ENCODE peak calls at places on chromosomes 12 and 14, in eight cellular contexts. B is tibial artery, C is right cardiac atrium, G is GM23248, E is ovary, A is right lobe of liver, L is IMR-90, M is WERI-Rb-1. O is an unnamed sample.

GRCh38 chr14:58731465-58732330 is 93.9 kb downstream of the DACT1 start:
- DNase-seq in L (peak), B (no peak), C (no peak), M (no peak), G (peak), A (no peak), E (no peak), O (no peak)

GRCh38 chr14:23054000-23054811 is 3.1 kb downstream of the CDH24 start:
- DNase-seq in E (peak), M (peak), A (no peak), C (peak), B (peak), G (no peak), L (no peak), O (no peak)

GRCh38 chr14:75088566-75089373 is 19.3 kb downstream of the ZC2HC1C start:
- DNase-seq in G (peak), L (peak), E (no peak), B (no peak), A (no peak), C (no peak), M (peak), O (peak)

GRCh38 chr14:94139421-94139820 is 10.0 kb upstream of the IFI27L2 start:
- DNase-seq in B (no peak), A (no peak), G (no peak), C (no peak), L (no peak), M (no peak), E (no peak), O (no peak)

GRCh38 chr12:53255993-53256392 is 12.1 kb upstream of the ESPL1 start:
- DNase-seq in L (no peak), M (no peak), C (no peak), B (no peak), A (no peak), G (no peak), E (no peak), O (no peak)

GRCh38 chr12:25186788-25187397 is 8.1 kb downstream of the DNAI7 start:
- DNase-seq in A (no peak), E (no peak), M (no peak), L (peak), G (no peak), C (no peak), B (no peak), O (no peak)

GRCh38 chr12:110320548-110320947 is 39.5 kb downstream of the ATP2A2 start:
- DNase-seq in M (no peak), E (no peak), L (no peak), G (no peak), A (no peak), B (no peak), C (no peak), O (no peak)

GRCh38 chr12:43099691-43100163 is 452.3 kb downstream of the ADAMTS20 start:
- DNase-seq in B (no peak), G (peak), E (no peak), L (peak), C (no peak), M (no peak), A (no peak), O (no peak)

GRCh38 chr14:61003571-61003970 is 22.5 kb downstream of the SLC38A6 start:
- DNase-seq in A (no peak), M (no peak), L (peak), C (no peak), B (no peak), G (peak), E (no peak), O (no peak)

GRCh38 chr12:76670776-76671175 is 93.1 kb upstream of the ZDHHC17 start:
- DNase-seq in A (no peak), C (no peak), L (peak), G (peak), M (no peak), B (no peak), E (no peak), O (no peak)

GRCh38 chr14:65879218-65880009 is 466.9 kb downstream of the FUT8 start:
- DNase-seq in A (no peak), M (no peak), C (no peak), E (no peak), B (no peak), L (peak), G (peak), O (no peak)

GRCh38 chr12:21169878-21170472 is 39.0 kb downstream of the SLCO1B1 start:
- DNase-seq in C (peak), M (peak), L (peak), A (no peak), B (no peak), G (peak), E (no peak), O (no peak)

GRCh38 chr14:81062816-81063215 is 107.4 kb downstream of the TSHR start:
- DNase-seq in A (no peak), L (peak), E (no peak), C (no peak), M (peak), B (no peak), G (peak), O (no peak)

GRCh38 chr14:34227834-34228662 is 234.0 kb downstream of the SPTSSA start:
- DNase-seq in M (peak), L (peak), B (peak), G (peak), E (peak), A (peak), C (peak), O (peak)

GRCh38 chr14:93638790-93639189 is 149.5 kb downstream of the PRIMA1 start:
- DNase-seq in B (no peak), C (no peak), G (no peak), M (no peak), L (no peak), A (no peak), E (no peak), O (no peak)

GRCh38 chr14:104328607-104329006 is 190.2 kb downstream of the KIF26A start:
- DNase-seq in C (no peak), L (no peak), G (no peak), E (peak), B (no peak), A (no peak), M (no peak), O (no peak)

GRCh38 chr14:66284346-66284745 is 201.8 kb upstream of the CCDC196 start:
- DNase-seq in B (no peak), L (peak), E (no peak), C (no peak), A (no peak), M (no peak), G (peak), O (no peak)

GRCh38 chr12:53052419-53053222 is 2.8 kb downstream of the TNS2 start:
- DNase-seq in E (peak), M (no peak), G (peak), A (peak), L (peak), B (peak), C (peak), O (peak)

GRCh38 chr12:64790166-64790565 is 31.0 kb upstream of the GNS start:
- DNase-seq in L (no peak), G (no peak), M (no peak), B (no peak), C (no peak), A (no peak), E (no peak), O (no peak)

GRCh38 chr12:117111386-117112267 is 12.4 kb upstream of the TESC start:
- DNase-seq in A (no peak), C (no peak), G (no peak), B (no peak), L (no peak), M (no peak), E (no peak), O (no peak)

GRCh38 chr12:96878704-96879103 is 28.4 kb upstream of the NEDD1 start:
- DNase-seq in A (no peak), G (peak), L (peak), E (no peak), C (no peak), B (no peak), M (no peak), O (no peak)

DNA sequence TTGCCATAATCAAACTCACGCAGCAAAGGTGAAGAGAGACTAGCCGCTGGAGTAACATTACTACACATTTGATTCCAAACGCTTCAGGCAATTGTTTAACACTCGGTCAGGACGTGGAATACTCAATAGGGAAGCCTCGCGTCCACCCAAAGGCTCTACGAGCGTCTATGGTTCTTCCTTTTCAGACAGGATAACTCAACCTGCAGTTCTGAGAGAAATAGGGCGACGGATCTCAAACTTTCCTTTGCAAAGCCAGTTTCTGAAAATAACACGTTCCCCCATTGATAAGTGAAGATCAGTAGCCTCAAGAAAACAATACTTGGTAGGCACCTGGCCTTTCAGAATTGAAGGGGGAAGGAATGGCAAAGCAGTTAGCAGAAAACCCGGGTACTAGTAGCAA is 70.1 kb upstream of the USP15 start:
- DNase-seq in E (no peak), L (no peak), B (no peak), A (no peak), M (no peak), G (no peak), C (no peak), O (no peak)
- H3K4me3 ChIP-seq in E (no peak), L (no peak), B (no peak), A (no peak), M (no peak), G (no peak), C (no peak), O (no peak)

GRCh38 chr12:50926415-50926814 is 25.9 kb upstream of the HIGD1C start:
- DNase-seq in C (no peak), A (no peak), M (no peak), G (no peak), E (no peak), B (no peak), L (no peak), O (no peak)
- H3K4me3 ChIP-seq in C (peak), A (peak), M (no peak), G (no peak), E (peak), B (peak), L (no peak), O (peak)

GRCh38 chr14:68955164-68955921 is 23.8 kb downstream of the ACTN1 start:
- DNase-seq in C (peak), B (peak), E (no peak), L (peak), M (no peak), G (peak), A (no peak), O (peak)
- H3K4me3 ChIP-seq in C (no peak), B (peak), E (no peak), L (no peak), M (no peak), G (peak), A (peak), O (no peak)

GRCh38 chr14:24117179-24117578 is 2.4 kb upstream of the NRL start:
- DNase-seq in C (peak), G (no peak), L (no peak), M (no peak), B (no peak), E (peak), A (peak), O (no peak)
- H3K4me3 ChIP-seq in C (no peak), G (no peak), L (no peak), M (no peak), B (no peak), E (no peak), A (peak), O (no peak)

DNA sequence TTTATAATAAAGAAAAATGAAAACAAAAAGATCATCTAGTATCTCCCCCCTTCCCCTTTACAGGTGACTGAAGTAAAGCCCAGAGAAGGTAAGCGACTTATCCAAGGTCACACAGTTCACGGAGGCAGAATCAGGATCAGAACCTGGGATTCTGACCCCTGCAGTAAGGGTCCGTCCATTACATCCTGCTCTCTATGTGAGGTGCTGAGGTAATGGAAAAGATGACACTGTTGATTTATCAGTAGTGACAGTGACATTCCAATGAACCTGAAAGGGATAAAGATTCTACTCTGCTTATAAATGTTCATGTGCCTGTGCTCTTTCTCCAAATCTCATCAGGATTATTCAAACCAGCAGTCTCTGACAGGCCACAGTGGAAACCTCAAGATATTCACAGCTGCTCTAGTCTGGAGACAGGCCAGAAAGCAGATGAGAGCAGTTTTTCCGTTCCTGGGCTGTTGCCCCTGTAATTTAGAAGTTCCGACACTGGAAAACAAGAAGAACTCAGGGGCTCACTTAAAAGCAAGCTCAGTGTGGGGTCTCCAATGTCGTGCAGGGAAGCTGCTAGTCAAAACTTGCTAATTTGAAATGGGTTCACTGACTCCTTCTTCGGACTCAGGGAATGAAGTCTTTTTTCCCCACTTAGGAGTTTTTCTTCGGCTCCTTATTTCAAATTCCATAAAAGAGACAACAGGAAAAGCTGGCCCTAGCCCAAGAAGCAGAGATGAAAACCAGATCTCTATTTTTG is 131.7 kb upstream of the EEA1 start:
- DNase-seq in L (peak), M (no peak), E (peak), C (no peak), A (no peak), G (peak), B (no peak), O (no peak)
- H3K4me3 ChIP-seq in L (no peak), M (no peak), E (no peak), C (no peak), A (no peak), G (no peak), B (no peak), O (no peak)

GRCh38 chr14:64293976-64294671 is at the start of gene ESR2:
- DNase-seq in G (peak), B (no peak), L (peak), M (peak), C (peak), A (peak), E (peak), O (peak)

GRCh38 chr14:64294672-64295413 is 672 bp upstream of the ESR2 start:
- DNase-seq in A (peak), C (peak), M (peak), L (peak), B (peak), E (peak), G (peak), O (peak)

GRCh38 chr14:64292197-64292596 is 2.0 kb downstream of the ESR2 start:
- DNase-seq in C (no peak), G (no peak), M (no peak), B (no peak), L (no peak), E (no peak), A (no peak), O (no peak)

GRCh38 chr14:64289571-64289970 is 4.6 kb downstream of the ESR2 start:
- DNase-seq in A (no peak), E (no peak), G (no peak), B (no peak), M (no peak), L (no peak), C (no peak), O (no peak)
- H3K4me3 ChIP-seq in A (no peak), E (no peak), G (no peak), B (no peak), M (no peak), L (no peak), C (no peak), O (no peak)

GRCh38 chr12:132163041-132163910 is 19.0 kb downstream of the NOC4L start:
- DNase-seq in E (no peak), C (peak), B (no peak), G (no peak), M (no peak), A (peak), L (no peak), O (peak)
- H3K4me3 ChIP-seq in E (no peak), C (no peak), B (peak), G (peak), M (no peak), A (no peak), L (no peak), O (no peak)

DNA sequence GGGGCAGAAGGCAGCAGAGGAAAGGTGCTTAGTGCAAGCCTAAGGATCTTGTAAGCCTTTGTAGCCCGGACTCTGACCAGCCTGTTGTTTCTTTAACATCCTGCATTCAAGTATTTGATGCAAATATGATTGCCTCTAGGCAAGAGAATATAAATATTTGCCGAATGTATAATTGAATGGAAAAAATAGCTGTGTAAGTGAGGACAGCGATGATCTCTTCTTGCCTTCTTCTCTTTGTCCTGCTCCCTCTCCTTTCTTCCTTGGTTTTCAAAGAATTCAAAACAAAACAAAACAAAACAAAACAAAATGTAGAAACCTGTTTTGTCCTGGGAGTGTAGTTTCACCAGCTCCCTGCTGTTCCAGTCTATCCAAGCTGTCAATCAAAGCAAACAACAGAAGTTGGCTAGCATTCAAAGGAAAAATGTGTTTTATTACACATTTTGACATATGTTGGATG is 74.9 kb upstream of the CPM start:
- DNase-seq in C (no peak), A (no peak), B (no peak), M (peak), L (no peak), G (peak), E (no peak), O (no peak)
- H3K4me3 ChIP-seq in C (no peak), A (no peak), B (no peak), M (no peak), L (peak), G (peak), E (no peak), O (no peak)

GRCh38 chr14:101628975-101629374 is 67.7 kb downstream of the DIO3 start:
- DNase-seq in L (no peak), M (no peak), E (no peak), G (no peak), C (no peak), A (no peak), B (no peak), O (no peak)
- H3K4me3 ChIP-seq in L (no peak), M (no peak), E (no peak), G (peak), C (no peak), A (no peak), B (peak), O (no peak)